ENCODE peak calls at places on chromosomes 7 and 10, in five cellular contexts. H, R, C, Y and G are unnamed samples.

GRCh38 chr7:192701-193536 is 548 bp downstream of the FAM20C start:
- DNase-seq in H (no peak), R (peak), C (peak), Y (no peak), G (peak)

GRCh38 chr10:126294451-126294850 is 93.8 kb downstream of the ADAM12 start:
- DNase-seq in H (no peak), R (no peak), C (no peak), Y (no peak), G (no peak)

GRCh38 chr10:46006219-46006618 is 24.2 kb downstream of the NCOA4 start:
- DNase-seq in H (no peak), R (no peak), C (no peak), Y (no peak), G (peak)

GRCh38 chr10:113272511-113272910 is 280.3 kb upstream of the HABP2 start:
- DNase-seq in H (no peak), R (no peak), C (no peak), Y (no peak), G (no peak)

GRCh38 chr10:97422921-97423420 is 3.0 kb upstream of the PGAM1 start:
- DNase-seq in H (no peak), R (no peak), C (no peak), Y (no peak), G (peak)

GRCh38 chr7:107661081-107661864 is 645 bp downstream of the SLC26A4 start:
- DNase-seq in H (peak), R (peak), C (peak), Y (no peak), G (peak)

GRCh38 chr7:158239290-158239981 is 348.2 kb downstream of the PTPRN2 start:
- DNase-seq in H (no peak), R (no peak), C (no peak), Y (peak), G (no peak)

GRCh38 chr7:36690514-36691187 is 33.6 kb downstream of the AOAH start:
- DNase-seq in H (no peak), R (no peak), C (no peak), Y (no peak), G (no peak)

GRCh38 chr10:10564081-10564480 is 453.6 kb upstream of the CELF2 start:
- DNase-seq in H (no peak), R (no peak), C (no peak), Y (no peak), G (no peak)

GRCh38 chr10:52334595-52334994 is 20.5 kb downstream of the DKK1 start:
- DNase-seq in H (peak), R (peak), C (no peak), Y (no peak), G (peak)

GRCh38 chr10:80491251-80492102 is 37.4 kb downstream of the TSPAN14 start:
- DNase-seq in H (peak), R (peak), C (no peak), Y (no peak), G (no peak)

GRCh38 chr7:72170489-72170888 is 241.6 kb downstream of the CALN1 start:
- DNase-seq in H (no peak), R (no peak), C (no peak), Y (no peak), G (no peak)

GRCh38 chr7:92421676-92422435 is 25.4 kb upstream of the GATAD1 start:
- DNase-seq in H (no peak), R (no peak), C (no peak), Y (peak), G (peak)

GRCh38 chr7:111735661-111736323 is 173.5 kb upstream of the IMMP2L start:
- DNase-seq in H (peak), R (peak), C (peak), Y (peak), G (peak)

GRCh38 chr10:94042001-94042813 is 48.5 kb downstream of the PLCE1 start:
- DNase-seq in H (no peak), R (peak), C (no peak), Y (no peak), G (peak)
- TF ChIP-seq BHLHE40 in H (no peak), R (no peak), C (no peak), Y (no peak), G (no peak)

DNA sequence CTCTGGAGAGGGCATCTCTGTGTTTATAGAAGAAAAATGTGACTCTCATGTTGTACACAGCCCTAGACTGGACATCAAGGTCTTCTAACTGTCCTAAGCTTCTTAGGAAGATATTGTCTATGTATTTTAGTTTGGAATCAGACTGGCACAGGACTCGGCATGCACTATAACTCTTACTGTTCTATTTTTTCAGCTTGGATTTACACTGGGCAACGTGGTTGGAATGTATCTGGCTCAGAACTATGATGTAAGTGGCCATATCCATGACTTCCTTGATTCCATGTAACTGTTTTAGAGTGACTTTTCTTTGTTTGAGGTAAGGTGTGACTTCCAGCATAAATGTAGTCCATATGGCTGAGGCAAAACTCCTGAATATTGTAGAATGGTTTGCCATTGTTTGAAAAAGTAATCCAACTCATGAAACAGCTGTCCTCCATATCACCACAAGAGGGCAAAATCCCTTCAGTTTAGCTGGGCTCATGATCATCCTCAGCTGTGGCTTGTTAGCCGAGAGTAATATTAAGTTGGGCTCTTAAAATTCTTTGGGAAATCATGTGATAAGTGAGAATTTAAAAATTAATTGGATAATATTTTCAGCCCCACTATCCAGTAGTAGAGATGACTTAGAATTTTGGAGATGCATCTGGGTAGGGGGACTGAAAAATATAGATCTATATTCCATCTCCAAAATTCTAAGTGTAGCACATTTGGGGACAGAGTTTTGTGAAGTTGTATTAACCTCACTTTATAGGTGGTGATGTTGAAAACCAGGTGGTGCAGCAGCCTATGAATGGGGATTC is 10.4 kb downstream of the STMP1 start:
- DNase-seq in H (peak), R (peak), C (peak), Y (peak), G (peak)
- TF ChIP-seq BHLHE40 in H (no peak), R (no peak), C (no peak), Y (no peak), G (no peak)

GRCh38 chr7:133645870-133646492 is 393.1 kb downstream of the EXOC4 start:
- DNase-seq in H (no peak), R (no peak), C (no peak), Y (no peak), G (peak)
- TF ChIP-seq BHLHE40 in H (no peak), R (no peak), C (no peak), Y (no peak), G (no peak)

GRCh38 chr10:114506874-114507385 is 102.6 kb upstream of the AFAP1L2 start:
- DNase-seq in H (no peak), R (no peak), C (no peak), Y (no peak), G (no peak)

GRCh38 chr10:114508376-114508775 is 104.1 kb upstream of the AFAP1L2 start:
- DNase-seq in H (peak), R (no peak), C (no peak), Y (no peak), G (no peak)

GRCh38 chr10:114504769-114505579 is 100.7 kb upstream of the AFAP1L2 start:
- DNase-seq in H (peak), R (peak), C (no peak), Y (no peak), G (peak)

GRCh38 chr10:114511875-114512274 is 107.6 kb upstream of the AFAP1L2 start:
- DNase-seq in H (no peak), R (no peak), C (no peak), Y (no peak), G (no peak)

GRCh38 chr10:114507449-114507848 is 103.1 kb upstream of the AFAP1L2 start:
- DNase-seq in H (no peak), R (peak), C (no peak), Y (no peak), G (no peak)
- TF ChIP-seq BHLHE40 in H (no peak), R (no peak), C (no peak), Y (no peak), G (no peak)

DNA sequence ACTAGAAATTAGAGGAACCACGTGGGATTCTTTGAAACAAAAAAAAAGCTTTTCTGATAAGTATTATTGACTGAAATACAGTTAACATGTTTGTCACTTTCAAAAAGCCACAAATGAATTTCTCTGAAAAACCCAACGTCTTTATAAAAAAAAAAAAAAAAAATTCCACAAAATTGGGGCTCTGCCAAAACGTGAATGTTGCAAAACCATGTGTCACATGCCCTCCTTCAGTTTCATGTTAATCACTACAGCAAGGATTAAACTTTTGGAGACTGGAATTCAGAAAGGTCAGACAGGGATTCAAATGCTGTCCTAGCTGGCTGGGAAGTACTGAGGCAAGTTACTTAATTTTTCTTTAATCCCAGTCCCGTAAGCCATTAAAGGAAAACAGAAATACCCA is 278.0 kb upstream of the KLF14 start:
- DNase-seq in H (no peak), R (peak), C (no peak), Y (no peak), G (peak)
- TF ChIP-seq BHLHE40 in H (no peak), R (peak), C (no peak), Y (peak), G (peak)

GRCh38 chr7:2808891-2809660 is 35.0 kb downstream of the GNA12 start:
- DNase-seq in H (no peak), R (no peak), C (no peak), Y (peak), G (no peak)
- TF ChIP-seq BHLHE40 in H (no peak), R (no peak), C (no peak), Y (no peak), G (no peak)

DNA sequence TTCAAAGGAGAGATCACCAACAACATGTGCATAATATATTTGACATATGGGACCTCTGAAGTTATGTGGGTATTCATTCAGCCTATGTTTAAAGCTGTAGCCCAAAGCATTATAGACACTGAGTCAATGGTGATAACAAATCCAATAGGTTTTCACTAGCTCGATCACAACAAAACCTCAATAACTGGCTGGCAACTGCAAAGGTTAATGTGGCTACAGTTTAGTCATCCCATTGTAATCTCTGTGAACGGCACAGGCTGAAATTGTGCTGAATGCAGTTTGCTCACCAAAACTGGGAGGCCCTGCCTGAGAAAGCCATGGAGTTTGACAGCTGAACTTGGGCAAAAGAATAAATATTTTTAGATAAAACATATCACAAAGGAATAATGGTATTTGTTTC is 152.4 kb upstream of the ADO start:
- DNase-seq in H (no peak), R (no peak), C (no peak), Y (no peak), G (peak)
- TF ChIP-seq BHLHE40 in H (no peak), R (no peak), C (no peak), Y (no peak), G (no peak)

GRCh38 chr7:117777335-117778150 is 95.7 kb downstream of the CTTNBP2 start:
- DNase-seq in H (no peak), R (no peak), C (no peak), Y (no peak), G (no peak)
- TF ChIP-seq BHLHE40 in H (no peak), R (no peak), C (no peak), Y (no peak), G (no peak)